ENCODE peak calls at places on chromosomes 3 and 15, in ten cellular contexts. A, U, I, E, T, W, S, X, Y and M are unnamed samples.

GRCh38 chr15:66007663-66008262 is 138.5 kb downstream of the RAB11A start:
- DNase-seq in A (no peak), U (no peak), I (peak), E (no peak), T (no peak), W (no peak), S (no peak), X (no peak), Y (no peak), M (no peak)

GRCh38 chr3:18937574-18937973 is 210.7 kb upstream of the KCNH8 start:
- DNase-seq in A (no peak), U (no peak), I (peak), E (no peak), T (no peak), W (no peak), S (no peak), X (no peak), Y (no peak), M (no peak)

GRCh38 chr15:43168192-43169107 is 16.8 kb upstream of the CCNDBP1 start:
- DNase-seq in A (peak), U (no peak), I (no peak), E (peak), T (no peak), W (peak), S (no peak), X (no peak), Y (peak), M (no peak)

GRCh38 chr3:175355801-175356335 is 496.7 kb downstream of the NAALADL2 start:
- DNase-seq in A (no peak), U (no peak), I (no peak), E (no peak), T (no peak), W (no peak), S (no peak), X (no peak), Y (no peak), M (no peak)

GRCh38 chr3:110069641-110070538 is 732.5 kb upstream of the DPPA4 start:
- DNase-seq in A (peak), U (no peak), I (peak), E (peak), T (no peak), W (peak), S (no peak), X (no peak), Y (peak), M (peak)

GRCh38 chr3:129312671-129313414 is 34.2 kb downstream of the HMCES start:
- DNase-seq in A (peak), U (no peak), I (no peak), E (no peak), T (no peak), W (peak), S (no peak), X (no peak), Y (no peak), M (no peak)

GRCh38 chr15:76335851-76336253 is 721 bp upstream of the ISL2 start:
- DNase-seq in A (peak), U (peak), I (peak), E (no peak), T (no peak), W (no peak), S (peak), X (no peak), Y (no peak), M (no peak)

GRCh38 chr3:128270559-128271492 is 117.5 kb downstream of the EEFSEC start:
- DNase-seq in A (no peak), U (no peak), I (no peak), E (peak), T (no peak), W (no peak), S (peak), X (no peak), Y (no peak), M (no peak)

GRCh38 chr15:74274485-74275038 is 38.4 kb downstream of the CCDC33 start:
- DNase-seq in A (no peak), U (no peak), I (no peak), E (no peak), T (no peak), W (no peak), S (no peak), X (no peak), Y (no peak), M (no peak)

GRCh38 chr3:26622634-26623408 is at the start of gene LRRC3B:
- DNase-seq in A (no peak), U (no peak), I (no peak), E (no peak), T (no peak), W (no peak), S (no peak), X (no peak), Y (no peak), M (no peak)

GRCh38 chr3:64214002-64214696 is 11.1 kb downstream of the PRICKLE2 start:
- DNase-seq in A (peak), U (no peak), I (no peak), E (peak), T (no peak), W (peak), S (peak), X (no peak), Y (peak), M (peak)

GRCh38 chr3:125024817-125025216 is 31.0 kb downstream of the HEG1 start:
- DNase-seq in A (no peak), U (no peak), I (no peak), E (no peak), T (no peak), W (no peak), S (peak), X (no peak), Y (no peak), M (no peak)

GRCh38 chr3:69084326-69084667 is 440 bp upstream of the ARL6IP5 start:
- DNase-seq in A (peak), U (peak), I (no peak), E (peak), T (no peak), W (peak), S (no peak), X (no peak), Y (peak), M (peak)

GRCh38 chr3:122464659-122465058 is 48.8 kb upstream of the WDR5B start:
- DNase-seq in A (no peak), U (no peak), I (no peak), E (no peak), T (no peak), W (no peak), S (no peak), X (no peak), Y (no peak), M (no peak)

GRCh38 chr15:39363761-39364586 is 216.9 kb upstream of the THBS1 start:
- DNase-seq in A (peak), U (no peak), I (no peak), E (no peak), T (no peak), W (peak), S (no peak), X (no peak), Y (no peak), M (peak)

GRCh38 chr3:169082634-169083033 is 580.9 kb downstream of the MECOM start:
- DNase-seq in A (no peak), U (no peak), I (no peak), E (no peak), T (no peak), W (no peak), S (no peak), X (no peak), Y (no peak), M (no peak)

GRCh38 chr15:78049691-78050440 is 27.6 kb downstream of the TBC1D2B start:
- DNase-seq in A (peak), U (no peak), I (peak), E (peak), T (no peak), W (peak), S (peak), X (peak), Y (no peak), M (peak)

GRCh38 chr3:42192334-42193200 is 73.4 kb downstream of the CCK start:
- DNase-seq in A (no peak), U (no peak), I (peak), E (no peak), T (no peak), W (peak), S (no peak), X (no peak), Y (no peak), M (no peak)

GRCh38 chr3:34206996-34207395 is 408.6 kb downstream of the PDCD6IP start:
- DNase-seq in A (no peak), U (no peak), I (no peak), E (no peak), T (no peak), W (peak), S (no peak), X (no peak), Y (peak), M (peak)

GRCh38 chr15:72161351-72162132 is 36.0 kb downstream of the GRAMD2A start:
- DNase-seq in A (no peak), U (no peak), I (no peak), E (no peak), T (no peak), W (no peak), S (peak), X (peak), Y (no peak), M (no peak)

GRCh38 chr15:62853114-62853832 is 189.3 kb upstream of the TPM1 start:
- DNase-seq in A (no peak), U (no peak), I (no peak), E (peak), T (no peak), W (peak), S (peak), X (no peak), Y (no peak), M (no peak)

GRCh38 chr15:51112078-51112477 is 17.4 kb upstream of the TNFAIP8L3 start:
- DNase-seq in A (no peak), U (no peak), I (no peak), E (no peak), T (no peak), W (no peak), S (no peak), X (no peak), Y (no peak), M (no peak)

GRCh38 chr15:101322016-101322695 is 27.1 kb upstream of the SNRPA1 start:
- DNase-seq in A (no peak), U (no peak), I (no peak), E (no peak), T (no peak), W (no peak), S (peak), X (no peak), Y (no peak), M (no peak)

GRCh38 chr3:134937256-134938023 is 142.4 kb downstream of the EPHB1 start:
- DNase-seq in A (no peak), U (no peak), I (no peak), E (no peak), T (no peak), W (peak), S (peak), X (no peak), Y (no peak), M (no peak)

GRCh38 chr3:170137971-170138370 is 43.6 kb downstream of the PHC3 start:
- DNase-seq in A (peak), U (no peak), I (no peak), E (no peak), T (no peak), W (peak), S (no peak), X (no peak), Y (no peak), M (no peak)

GRCh38 chr3:195540031-195540430 is 3.1 kb downstream of the PPP1R2 start:
- DNase-seq in A (no peak), U (no peak), I (peak), E (no peak), T (no peak), W (no peak), S (no peak), X (no peak), Y (no peak), M (no peak)

GRCh38 chr3:133965033-133965570 is 64.6 kb downstream of the SLCO2A1 start:
- DNase-seq in A (peak), U (no peak), I (no peak), E (no peak), T (no peak), W (peak), S (no peak), X (peak), Y (peak), M (no peak)

GRCh38 chr3:167940241-167940640 is 155.5 kb downstream of the GOLIM4 start:
- DNase-seq in A (peak), U (no peak), I (no peak), E (peak), T (no peak), W (no peak), S (no peak), X (no peak), Y (no peak), M (no peak)

GRCh38 chr3:102673271-102674115 is 238.7 kb downstream of the ZPLD1 start:
- DNase-seq in A (peak), U (peak), I (peak), E (peak), T (peak), W (peak), S (peak), X (peak), Y (peak), M (no peak)

GRCh38 chr3:134754768-134755559 is 40.1 kb upstream of the EPHB1 start:
- DNase-seq in A (peak), U (peak), I (peak), E (peak), T (peak), W (peak), S (no peak), X (no peak), Y (no peak), M (no peak)

GRCh38 chr3:156668073-156668763 is 6.2 kb upstream of the TIPARP start:
- DNase-seq in A (peak), U (no peak), I (peak), E (peak), T (no peak), W (peak), S (no peak), X (no peak), Y (no peak), M (no peak)

GRCh38 chr15:65059931-65060596 is 7.7 kb downstream of the RASL12 start:
- DNase-seq in A (no peak), U (no peak), I (no peak), E (no peak), T (no peak), W (no peak), S (no peak), X (no peak), Y (no peak), M (no peak)

GRCh38 chr15:97755726-97756125 is 204.8 kb upstream of the ARRDC4 start:
- DNase-seq in A (no peak), U (no peak), I (no peak), E (no peak), T (no peak), W (no peak), S (no peak), X (no peak), Y (no peak), M (no peak)

GRCh38 chr3:64104691-64105101 is 81.4 kb upstream of the PSMD6 start:
- DNase-seq in A (no peak), U (no peak), I (peak), E (peak), T (no peak), W (no peak), S (no peak), X (no peak), Y (no peak), M (no peak)

GRCh38 chr15:65906396-65906795 is 37.1 kb downstream of the RAB11A start:
- DNase-seq in A (no peak), U (no peak), I (no peak), E (peak), T (no peak), W (no peak), S (no peak), X (no peak), Y (no peak), M (no peak)

GRCh38 chr3:143469159-143469558 is 349.6 kb downstream of the CHST2 start:
- DNase-seq in A (no peak), U (no peak), I (no peak), E (no peak), T (no peak), W (no peak), S (no peak), X (no peak), Y (no peak), M (no peak)

GRCh38 chr3:189160519-189161309 is 11.1 kb upstream of the TPRG1 start:
- DNase-seq in A (no peak), U (no peak), I (no peak), E (no peak), T (no peak), W (no peak), S (no peak), X (no peak), Y (no peak), M (no peak)

GRCh38 chr15:37098468-37099320 is 1.7 kb downstream of the MEIS2 start:
- DNase-seq in A (peak), U (peak), I (peak), E (peak), T (no peak), W (no peak), S (peak), X (peak), Y (no peak), M (no peak)

GRCh38 chr15:45548753-45549520 is 26.4 kb upstream of the SLC30A4 start:
- DNase-seq in A (no peak), U (no peak), I (no peak), E (no peak), T (no peak), W (peak), S (no peak), X (no peak), Y (no peak), M (no peak)
- H3K4me3 ChIP-seq in A (no peak), U (no peak), I (no peak), E (no peak), T (no peak), W (peak), S (no peak), X (no peak), Y (no peak), M (no peak)

GRCh38 chr15:69908060-69908459 is 189.7 kb downstream of the TLE3 start:
- DNase-seq in A (no peak), U (no peak), I (no peak), E (no peak), T (no peak), W (no peak), S (no peak), X (no peak), Y (no peak), M (no peak)
- TF ChIP-seq CTCF in A (no peak), U (no peak), I (no peak), E (no peak), T (no peak), W (no peak), S (no peak), X (no peak), Y (no peak), M (no peak)

GRCh38 chr3:39148116-39149058 is 5.0 kb downstream of the CSRNP1 start:
- DNase-seq in A (peak), U (no peak), I (peak), E (no peak), T (no peak), W (peak), S (peak), X (no peak), Y (no peak), M (no peak)

GRCh38 chr3:39150803-39151631 is 2.4 kb downstream of the CSRNP1 start:
- DNase-seq in A (peak), U (peak), I (peak), E (peak), T (no peak), W (peak), S (peak), X (no peak), Y (peak), M (peak)

GRCh38 chr3:39150170-39150802 is 3.1 kb downstream of the CSRNP1 start:
- DNase-seq in A (no peak), U (no peak), I (no peak), E (no peak), T (no peak), W (no peak), S (peak), X (no peak), Y (no peak), M (no peak)

GRCh38 chr3:39149059-39149455 is 4.3 kb downstream of the CSRNP1 start:
- DNase-seq in A (no peak), U (no peak), I (peak), E (no peak), T (no peak), W (no peak), S (peak), X (no peak), Y (no peak), M (no peak)

DNA sequence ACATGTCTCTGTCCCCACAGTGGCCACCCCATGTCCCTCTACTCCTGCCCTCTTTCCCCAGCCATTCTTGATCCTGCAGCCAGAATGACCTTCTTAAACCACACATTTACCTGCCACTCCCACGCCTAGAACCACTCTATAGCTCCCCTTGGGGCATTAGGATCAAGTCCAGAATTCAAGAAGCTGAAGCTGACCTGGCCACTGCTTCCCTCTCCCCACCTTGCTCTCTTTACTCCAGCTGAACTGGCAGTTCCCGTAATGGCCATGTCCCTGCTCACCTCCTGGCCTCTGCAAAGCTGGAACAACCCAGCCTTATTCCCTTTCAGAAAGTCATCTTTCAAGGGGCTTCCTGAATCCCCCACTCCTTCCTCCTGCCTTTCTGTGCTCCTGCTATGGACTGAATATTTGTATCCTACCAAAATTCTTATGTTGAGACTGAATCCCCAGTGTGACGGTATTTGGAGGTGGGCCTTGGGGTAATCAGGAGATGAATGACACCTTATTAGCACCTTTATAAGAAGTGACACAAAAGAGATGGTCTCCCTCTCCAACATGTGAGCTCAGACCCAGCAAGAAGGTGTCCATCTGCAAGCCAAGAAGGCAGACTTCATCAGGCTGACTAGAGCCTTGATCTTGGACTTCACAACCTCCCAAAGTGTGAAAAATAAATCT is 3.8 kb downstream of the CSRNP1 start:
- DNase-seq in A (no peak), U (no peak), I (no peak), E (no peak), T (no peak), W (no peak), S (peak), X (no peak), Y (no peak), M (no peak)
- H3K4me3 ChIP-seq in A (no peak), U (peak), I (peak), E (no peak), T (no peak), W (no peak), S (no peak), X (no peak), Y (no peak), M (peak)

DNA sequence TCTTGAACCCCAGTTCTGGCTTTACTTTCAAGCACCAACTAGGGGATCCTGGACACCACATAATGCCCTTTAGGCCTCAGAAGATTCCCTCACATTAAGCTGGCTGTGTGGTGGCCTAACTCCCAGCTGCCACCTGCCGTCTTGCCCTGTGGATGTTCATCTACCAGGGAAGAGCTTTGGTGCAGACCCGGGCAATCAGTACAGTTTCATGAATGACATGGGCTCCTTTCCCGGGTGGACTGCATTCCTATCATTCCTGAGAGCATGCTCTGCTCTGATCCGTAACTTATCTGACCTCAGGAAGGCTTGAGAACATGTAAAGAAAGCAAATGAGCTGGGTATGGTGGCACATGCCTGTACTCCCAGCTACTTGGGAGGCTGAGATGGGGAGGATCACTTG is 50.0 kb upstream of the GSK3B start:
- DNase-seq in A (no peak), U (no peak), I (no peak), E (peak), T (no peak), W (peak), S (no peak), X (no peak), Y (peak), M (peak)
- TF ChIP-seq CTCF in A (no peak), U (no peak), I (no peak), E (no peak), T (no peak), W (no peak), S (no peak), X (no peak), Y (no peak), M (peak)

GRCh38 chr3:141311496-141312358 is 56.6 kb upstream of the ZBTB38 start:
- DNase-seq in A (peak), U (peak), I (peak), E (peak), T (peak), W (peak), S (peak), X (peak), Y (peak), M (peak)

GRCh38 chr3:141311170-141311495 is 57.2 kb upstream of the ZBTB38 start:
- DNase-seq in A (no peak), U (no peak), I (no peak), E (no peak), T (no peak), W (no peak), S (no peak), X (no peak), Y (no peak), M (no peak)

GRCh38 chr3:141308588-141309218 is 59.6 kb upstream of the ZBTB38 start:
- DNase-seq in A (peak), U (peak), I (no peak), E (peak), T (no peak), W (peak), S (no peak), X (no peak), Y (no peak), M (peak)

GRCh38 chr3:141313091-141313683 is 55.1 kb upstream of the ZBTB38 start:
- DNase-seq in A (no peak), U (no peak), I (no peak), E (no peak), T (no peak), W (no peak), S (no peak), X (no peak), Y (no peak), M (no peak)

GRCh38 chr3:141312359-141313090 is 55.8 kb upstream of the ZBTB38 start:
- DNase-seq in A (no peak), U (no peak), I (no peak), E (no peak), T (no peak), W (no peak), S (no peak), X (no peak), Y (no peak), M (no peak)
- H3K4me3 ChIP-seq in A (no peak), U (peak), I (peak), E (peak), T (peak), W (peak), S (no peak), X (peak), Y (peak), M (peak)